ENCODE peak calls at places on chromosomes 1 and 21, in nine cellular contexts. D is kidney, T is psoas muscle, F is fibroblast of lung, R is MM.1S, L is endothelial cell of umbilical vein, C is heart right ventricle, S is cardiac muscle cell, B is ovary. Y is an unnamed sample.
A peak's percentile ranks its signal among the peaks of the same experiment; 100 is the strongest.

GRCh38 chr1:171794085-171794484 is 12.6 kb downstream of the METTL13 start:
- DNase-seq in D (no peak), T (no peak), F (no peak), R (no peak), L (no peak), C (no peak), S (peak; percentile 29), B (no peak), Y (no peak)

GRCh38 chr1:53739109-53739681 is at the start of gene GLIS1:
- DNase-seq in D (peak; percentile 93), T (peak; percentile 86), F (peak; percentile 85), R (peak; percentile 91), L (peak; percentile 86), C (peak; percentile 86), S (peak; percentile 94), B (peak; percentile 58), Y (peak; percentile 83)

GRCh38 chr1:40017951-40018575 is 22.5 kb upstream of the CAP1 start:
- DNase-seq in D (no peak), T (no peak), F (no peak), R (no peak), L (no peak), C (no peak), S (no peak), B (no peak), Y (no peak)

GRCh38 chr21:38202811-38203210 is 54.0 kb upstream of the KCNJ15 start:
- DNase-seq in D (no peak), T (no peak), F (no peak), R (no peak), L (no peak), C (no peak), S (no peak), B (no peak), Y (no peak)

GRCh38 chr1:26848947-26849774 is 13.8 kb upstream of the SFN start:
- DNase-seq in D (peak; percentile 96), T (no peak), F (peak; percentile 77), R (no peak), L (peak; percentile 61), C (no peak), S (peak; percentile 48), B (no peak), Y (no peak)

GRCh38 chr1:227730630-227731151 is 4.4 kb downstream of the JMJD4 start:
- DNase-seq in D (no peak), T (no peak), F (no peak), R (no peak), L (no peak), C (no peak), S (no peak), B (peak; percentile 74), Y (no peak)

GRCh38 chr1:64829411-64830033 is 84.6 kb downstream of the RAVER2 start:
- DNase-seq in D (no peak), T (no peak), F (no peak), R (no peak), L (no peak), C (no peak), S (no peak), B (no peak), Y (no peak)

GRCh38 chr21:37536616-37537278 is 170.2 kb downstream of the DYRK1A start:
- DNase-seq in D (no peak), T (no peak), F (no peak), R (no peak), L (no peak), C (no peak), S (peak; percentile 37), B (no peak), Y (no peak)

GRCh38 chr21:39164523-39164922 is 18.7 kb downstream of the PSMG1 start:
- DNase-seq in D (no peak), T (no peak), F (no peak), R (no peak), L (no peak), C (no peak), S (no peak), B (no peak), Y (no peak)

GRCh38 chr21:15841856-15842564 is 112.2 kb downstream of the USP25 start:
- DNase-seq in D (no peak), T (no peak), F (peak; percentile 72), R (no peak), L (peak; percentile 64), C (no peak), S (peak; percentile 87), B (no peak), Y (no peak)

GRCh38 chr1:95086949-95087533 is 14.3 kb upstream of the ALG14 start:
- DNase-seq in D (no peak), T (no peak), F (peak; percentile 94), R (no peak), L (peak; percentile 84), C (no peak), S (peak; percentile 97), B (no peak), Y (no peak)

GRCh38 chr1:226325178-226325577 is 16.2 kb upstream of the LIN9 start:
- DNase-seq in D (no peak), T (no peak), F (no peak), R (no peak), L (no peak), C (no peak), S (peak; percentile 17), B (no peak), Y (no peak)

GRCh38 chr1:47780469-47780995 is 216.7 kb downstream of the TRABD2B start:
- DNase-seq in D (no peak), T (no peak), F (no peak), R (no peak), L (no peak), C (no peak), S (no peak), B (no peak), Y (no peak)

GRCh38 chr1:205627956-205628355 is 3.9 kb downstream of the ELK4 start:
- DNase-seq in D (no peak), T (no peak), F (no peak), R (no peak), L (no peak), C (no peak), S (no peak), B (no peak), Y (no peak)

GRCh38 chr1:92482665-92483441 is 3.9 kb downstream of the GFI1 start:
- DNase-seq in D (peak; percentile 76), T (peak; percentile 57), F (no peak), R (peak; percentile 49), L (no peak), C (no peak), S (peak; percentile 16), B (no peak), Y (no peak)

GRCh38 chr1:116309090-116309870 is 63.8 kb upstream of the ATP1A1 start:
- DNase-seq in D (no peak), T (no peak), F (no peak), R (no peak), L (no peak), C (no peak), S (no peak), B (no peak), Y (no peak)

GRCh38 chr1:163161841-163162240 is 40.9 kb downstream of the RGS5 start:
- DNase-seq in D (no peak), T (no peak), F (no peak), R (no peak), L (peak; percentile 47), C (no peak), S (no peak), B (no peak), Y (no peak)

GRCh38 chr1:163165119-163165518 is 37.6 kb downstream of the RGS5 start:
- DNase-seq in D (no peak), T (no peak), F (no peak), R (no peak), L (no peak), C (no peak), S (no peak), B (no peak), Y (no peak)

GRCh38 chr1:163161337-163161736 is 41.4 kb downstream of the RGS5 start:
- DNase-seq in D (no peak), T (no peak), F (no peak), R (no peak), L (peak; percentile 69), C (no peak), S (no peak), B (no peak), Y (no peak)

GRCh38 chr1:163163861-163164582 is 38.7 kb downstream of the RGS5 start:
- DNase-seq in D (no peak), T (no peak), F (peak; percentile 55), R (no peak), L (no peak), C (no peak), S (peak; percentile 47), B (no peak), Y (no peak)

GRCh38 chr1:163162281-163162937 is 40.3 kb downstream of the RGS5 start:
- DNase-seq in D (no peak), T (no peak), F (peak; percentile 74), R (no peak), L (no peak), C (no peak), S (no peak), B (no peak), Y (no peak)
- H3K4me3 ChIP-seq in D (no peak overlapping the region), T (no peak overlapping the region), F (no peak overlapping the region), R (no peak overlapping the region), L (no peak overlapping the region), C (no peak overlapping the region), S (no peak overlapping the region), B (no peak overlapping the region), Y (no peak overlapping the region)

GRCh38 chr21:31509108-31510017 is 150.1 kb upstream of the SOD1 start:
- DNase-seq in D (no peak), T (no peak), F (no peak), R (no peak), L (no peak), C (no peak), S (peak; percentile 44), B (no peak), Y (no peak)
- H3K27ac ChIP-seq in D (no peak overlapping the region), T (no peak overlapping the region), F (no peak overlapping the region), R (no peak overlapping the region), L (no peak overlapping the region), C (no peak overlapping the region), S (no peak overlapping the region), B (no peak overlapping the region), Y (no peak overlapping the region)

GRCh38 chr21:25422610-25423608 is 184.4 kb downstream of the MRPL39 start:
- DNase-seq in D (no peak), T (no peak), F (no peak), R (no peak), L (no peak), C (no peak), S (no peak), B (no peak), Y (no peak)
- H3K4me1 ChIP-seq in D (no peaks in the 10 kb centered on the region), T (no peaks in the 10 kb centered on the region), F (no peaks in the 10 kb centered on the region), R (peaks cover 10% of the 10 kb centered on the region), L (no peaks in the 10 kb centered on the region), C (no peaks in the 10 kb centered on the region), S (peaks cover 3% of the 10 kb centered on the region), B (no peaks in the 10 kb centered on the region), Y (no peaks in the 10 kb centered on the region)

GRCh38 chr1:167617100-167617949 is 12.7 kb upstream of the RCSD1 start:
- DNase-seq in D (peak; percentile 82), T (peak; percentile 53), F (peak; percentile 8), R (peak; percentile 82), L (peak; percentile 34), C (no peak), S (peak; percentile 86), B (no peak), Y (peak; percentile 37)
- H3K4me3 ChIP-seq in D (peak overlapping the region; percentile 32), T (no peak overlapping the region), F (no peak overlapping the region), R (peak overlapping the region; percentile 30), L (no peak overlapping the region), C (no peak overlapping the region), S (no peak overlapping the region), B (no peak overlapping the region), Y (peak overlapping the region; percentile 20)

DNA sequence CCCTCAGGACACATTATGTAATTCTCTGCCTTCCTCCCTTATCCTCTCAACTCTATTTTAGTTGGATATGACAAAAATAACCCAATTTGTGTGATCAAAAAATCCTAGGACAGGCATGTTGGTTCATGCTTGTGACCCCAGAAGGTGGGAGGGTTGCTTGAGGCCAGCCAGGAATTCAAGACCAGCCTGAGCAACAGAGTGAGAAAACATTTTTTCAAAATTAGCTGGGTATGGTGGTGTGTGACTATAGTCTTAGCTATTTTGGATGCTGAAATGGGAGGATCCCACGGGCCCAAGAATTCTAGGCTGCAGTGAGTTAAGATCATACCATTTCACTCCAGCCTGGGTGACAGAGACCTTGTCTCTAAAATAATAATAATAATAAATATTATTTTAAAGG is 1383.1 kb upstream of the ADGRL2 start:
- DNase-seq in D (no peak), T (no peak), F (peak; percentile 19), R (no peak), L (no peak), C (no peak), S (peak; percentile 16), B (no peak), Y (no peak)
- H3K27ac ChIP-seq in D (no peak overlapping the region), T (no peak overlapping the region), F (no peak overlapping the region), R (no peak overlapping the region), L (no peak overlapping the region), C (no peak overlapping the region), S (no peak overlapping the region), B (no peak overlapping the region), Y (no peak overlapping the region)

Y was measured in left ventricle myocardium inferior.